ENCODE peak calls at places on chromosomes 11 and 22, in four cellular contexts. One of them, this sample, is unnamed.

GRCh38 chr11:103433380-103433779 is 324.2 kb downstream of the DYNC2H1 start:
- DNase-seq in Calu3: no peak
- DNase-seq in mesothelial cell of epicardium: no peak
- DNase-seq in A549: peak; percentile 17
- DNase-seq in this sample: no peak

GRCh38 chr22:23179381-23180294 is 671 bp upstream of the BCR start:
- DNase-seq in A549: no peak
- DNase-seq in Calu3: peak; percentile 24
- DNase-seq in mesothelial cell of epicardium: no peak
- DNase-seq in this sample: no peak

GRCh38 chr11:73194593-73194992 is 23.5 kb upstream of the P2RY2 start:
- DNase-seq in Calu3: peak; percentile 49
- DNase-seq in A549: peak; percentile 32
- DNase-seq in mesothelial cell of epicardium: no peak
- DNase-seq in this sample: no peak

GRCh38 chr11:1438261-1438966 is 48.2 kb downstream of the MOB2 start:
- DNase-seq in Calu3: no peak
- DNase-seq in mesothelial cell of epicardium: no peak
- DNase-seq in A549: no peak
- DNase-seq in this sample: no peak

GRCh38 chr11:130209128-130209932 is 49.7 kb downstream of the ST14 start:
- DNase-seq in mesothelial cell of epicardium: peak; percentile 13
- DNase-seq in Calu3: no peak
- DNase-seq in A549: no peak
- DNase-seq in this sample: no peak

GRCh38 chr22:29704528-29705285 is 15.1 kb upstream of the CABP7 start:
- DNase-seq in mesothelial cell of epicardium: no peak
- DNase-seq in A549: peak; percentile 43
- DNase-seq in Calu3: peak; percentile 42
- DNase-seq in this sample: no peak

GRCh38 chr11:17633279-17633986 is 85.9 kb upstream of the MYOD1 start:
- DNase-seq in Calu3: no peak
- DNase-seq in A549: no peak
- DNase-seq in mesothelial cell of epicardium: no peak
- DNase-seq in this sample: no peak

GRCh38 chr11:13486926-13487660 is 8.7 kb downstream of the PTH start:
- DNase-seq in Calu3: peak; percentile 84
- DNase-seq in A549: peak; percentile 80
- DNase-seq in mesothelial cell of epicardium: no peak
- DNase-seq in this sample: peak; percentile 52

GRCh38 chr11:94132152-94132558 is 3.5 kb downstream of the PANX1 start:
- DNase-seq in Calu3: no peak
- DNase-seq in A549: no peak
- DNase-seq in mesothelial cell of epicardium: no peak
- DNase-seq in this sample: no peak

GRCh38 chr11:76663912-76664440 is 6.6 kb downstream of the LRRC32 start:
- DNase-seq in mesothelial cell of epicardium: no peak
- DNase-seq in Calu3: no peak
- DNase-seq in A549: no peak
- DNase-seq in this sample: no peak

GRCh38 chr11:83156150-83156995 is 558 bp upstream of the PCF11 start:
- DNase-seq in A549: peak; percentile 100
- DNase-seq in Calu3: peak; percentile 94
- DNase-seq in mesothelial cell of epicardium: peak; percentile 96
- DNase-seq in this sample: peak; percentile 97

GRCh38 chr11:68689737-68690625 is 5.6 kb downstream of the GAL start:
- DNase-seq in Calu3: no peak
- DNase-seq in mesothelial cell of epicardium: no peak
- DNase-seq in A549: no peak
- DNase-seq in this sample: no peak

GRCh38 chr22:40451230-40451629 is 80.8 kb downstream of the SGSM3 start:
- DNase-seq in mesothelial cell of epicardium: no peak
- DNase-seq in Calu3: no peak
- DNase-seq in A549: no peak
- DNase-seq in this sample: no peak

GRCh38 chr11:9605742-9606141 is 32.3 kb downstream of the WEE1 start:
- DNase-seq in mesothelial cell of epicardium: no peak
- DNase-seq in A549: no peak
- DNase-seq in Calu3: no peak
- DNase-seq in this sample: no peak

GRCh38 chr11:88421530-88421929 is 84.0 kb upstream of the CTSC start:
- DNase-seq in Calu3: peak; percentile 18
- DNase-seq in A549: no peak
- DNase-seq in mesothelial cell of epicardium: no peak
- DNase-seq in this sample: peak; percentile 5

GRCh38 chr11:130448416-130449068 is at the start of gene ADAMTS15:
- DNase-seq in mesothelial cell of epicardium: peak; percentile 73
- DNase-seq in Calu3: peak; percentile 75
- DNase-seq in A549: peak; percentile 83
- DNase-seq in this sample: no peak

GRCh38 chr22:17846326-17846992 is 72.2 kb upstream of the BID start:
- DNase-seq in Calu3: no peak
- DNase-seq in A549: no peak
- DNase-seq in mesothelial cell of epicardium: no peak
- DNase-seq in this sample: no peak

GRCh38 chr22:44887941-44888366 is 121.9 kb downstream of the PHF21B start:
- DNase-seq in Calu3: no peak
- DNase-seq in mesothelial cell of epicardium: no peak
- DNase-seq in A549: no peak
- DNase-seq in this sample: no peak

GRCh38 chr11:17116121-17116520 is 38.7 kb upstream of the RPS13 start:
- DNase-seq in mesothelial cell of epicardium: no peak
- DNase-seq in Calu3: no peak
- DNase-seq in A549: no peak
- DNase-seq in this sample: no peak

GRCh38 chr11:122085264-122085663 is 30.8 kb downstream of the BLID start:
- DNase-seq in mesothelial cell of epicardium: no peak
- DNase-seq in Calu3: no peak
- DNase-seq in A549: no peak
- DNase-seq in this sample: no peak

GRCh38 chr11:8719260-8720190 is 36.9 kb downstream of the RPL27A start:
- DNase-seq in Calu3: peak; percentile 48
- DNase-seq in A549: peak; percentile 70
- DNase-seq in mesothelial cell of epicardium: no peak
- DNase-seq in this sample: no peak

GRCh38 chr22:43273902-43274484 is 69.2 kb downstream of the SCUBE1 start:
- DNase-seq in mesothelial cell of epicardium: no peak
- DNase-seq in A549: peak; percentile 61
- DNase-seq in Calu3: peak; percentile 69
- DNase-seq in this sample: peak; percentile 24

GRCh38 chr11:110338684-110339083 is 42.3 kb upstream of the RDX start:
- DNase-seq in Calu3: no peak
- DNase-seq in A549: no peak
- DNase-seq in mesothelial cell of epicardium: no peak
- DNase-seq in this sample: no peak

GRCh38 chr11:67581469-67581868 is 2.1 kb upstream of the GSTP1 start:
- DNase-seq in A549: no peak
- DNase-seq in mesothelial cell of epicardium: no peak
- DNase-seq in Calu3: peak; percentile 68
- DNase-seq in this sample: no peak

GRCh38 chr22:37330200-37331033 is 48.1 kb downstream of the CYTH4 start:
- DNase-seq in mesothelial cell of epicardium: no peak
- DNase-seq in Calu3: peak; percentile 92
- DNase-seq in A549: peak; percentile 87
- DNase-seq in this sample: no peak

GRCh38 chr22:36362077-36362476 is 25.7 kb downstream of the MYH9 start:
- DNase-seq in mesothelial cell of epicardium: no peak
- DNase-seq in A549: no peak
- DNase-seq in Calu3: no peak
- DNase-seq in this sample: no peak

GRCh38 chr11:88104408-88104807 is 70.8 kb downstream of the RAB38 start:
- DNase-seq in Calu3: peak; percentile 7
- DNase-seq in mesothelial cell of epicardium: no peak
- DNase-seq in A549: peak; percentile 81
- DNase-seq in this sample: no peak

GRCh38 chr22:42323971-42324370 is 53.5 kb upstream of the TCF20 start:
- DNase-seq in A549: no peak
- DNase-seq in Calu3: no peak
- DNase-seq in mesothelial cell of epicardium: no peak
- DNase-seq in this sample: no peak

GRCh38 chr22:42301072-42301741 is 30.8 kb upstream of the TCF20 start:
- DNase-seq in Calu3: no peak
- DNase-seq in A549: no peak
- DNase-seq in mesothelial cell of epicardium: no peak
- DNase-seq in this sample: no peak

GRCh38 chr11:65551572-65552398 is 6.4 kb downstream of the LTBP3 start:
- DNase-seq in mesothelial cell of epicardium: no peak
- DNase-seq in A549: peak; percentile 81
- DNase-seq in Calu3: peak; percentile 82
- DNase-seq in this sample: peak; percentile 55

GRCh38 chr11:35082322-35083180 is 56.4 kb upstream of the CD44 start:
- DNase-seq in mesothelial cell of epicardium: no peak
- DNase-seq in Calu3: peak; percentile 58
- DNase-seq in A549: peak; percentile 81
- DNase-seq in this sample: peak; percentile 66

GRCh38 chr11:65650547-65651338 is 12.0 kb downstream of the RELA start:
- DNase-seq in A549: no peak
- DNase-seq in mesothelial cell of epicardium: peak; percentile 16
- DNase-seq in Calu3: no peak
- DNase-seq in this sample: no peak

GRCh38 chr11:88301478-88302140 is 35.9 kb downstream of the CTSC start:
- DNase-seq in mesothelial cell of epicardium: no peak
- DNase-seq in A549: no peak
- DNase-seq in Calu3: no peak
- DNase-seq in this sample: no peak

This sample was measured in activated gamma-delta T cell treated with anti-CD3 and anti-CD28 coated beads, Interleukin-2, amount 50 U/mL, for 16 hours.